ENCODE peak calls at places on chromosomes 3 and 15, in four cellular contexts. W is cardiac muscle cell, T is SK-N-SH, N is stomach. H is an unnamed sample. For H3K4me1, the result is how much of the 10 kb centered on the place peaks cover.

GRCh38 chr15:70217246-70218160 is 119.8 kb upstream of the TLE3 start:
- DNase-seq in W (no peak), N (no peak), T (peak), H (no peak)

GRCh38 chr3:139358857-139359562 is 15.2 kb downstream of the MRPS22 start:
- DNase-seq in N (no peak), W (no peak), T (no peak), H (no peak)

GRCh38 chr3:166955549-166955948 is 424.5 kb downstream of the ZBBX start:
- DNase-seq in T (no peak), N (no peak), W (no peak), H (no peak)

GRCh38 chr3:57726395-57726794 is 29.7 kb upstream of the SLMAP start:
- DNase-seq in N (no peak), W (no peak), T (no peak), H (no peak)

GRCh38 chr3:192887047-192887446 is 30.6 kb downstream of the MB21D2 start:
- DNase-seq in T (no peak), W (no peak), N (no peak), H (peak)

GRCh38 chr3:144912968-144913367 is 941.3 kb downstream of the DIPK2A start:
- DNase-seq in T (no peak), N (no peak), W (no peak), H (no peak)

GRCh38 chr3:176352716-176353334 is 844.5 kb downstream of the TBL1XR1 start:
- DNase-seq in T (no peak), W (no peak), N (no peak), H (no peak)

GRCh38 chr3:189537135-189537534 is 94.1 kb upstream of the TP63 start:
- DNase-seq in N (no peak), W (no peak), T (no peak), H (no peak)

GRCh38 chr15:87604857-87605446 is 651.6 kb downstream of the NTRK3 start:
- DNase-seq in W (peak), N (no peak), T (peak), H (no peak)

GRCh38 chr3:170419301-170420087 is 826 bp downstream of the CLDN11 start:
- DNase-seq in W (peak), T (peak), N (no peak), H (no peak)

GRCh38 chr3:148707596-148708386 is 10.1 kb downstream of the AGTR1 start:
- DNase-seq in W (no peak), T (no peak), N (no peak), H (no peak)

GRCh38 chr15:79025201-79025600 is 65.4 kb downstream of the RASGRF1 start:
- DNase-seq in W (peak), T (peak), N (no peak), H (no peak)

GRCh38 chr3:30680789-30681188 is 74.4 kb downstream of the TGFBR2 start:
- DNase-seq in N (no peak), T (peak), W (no peak), H (no peak)

DNA sequence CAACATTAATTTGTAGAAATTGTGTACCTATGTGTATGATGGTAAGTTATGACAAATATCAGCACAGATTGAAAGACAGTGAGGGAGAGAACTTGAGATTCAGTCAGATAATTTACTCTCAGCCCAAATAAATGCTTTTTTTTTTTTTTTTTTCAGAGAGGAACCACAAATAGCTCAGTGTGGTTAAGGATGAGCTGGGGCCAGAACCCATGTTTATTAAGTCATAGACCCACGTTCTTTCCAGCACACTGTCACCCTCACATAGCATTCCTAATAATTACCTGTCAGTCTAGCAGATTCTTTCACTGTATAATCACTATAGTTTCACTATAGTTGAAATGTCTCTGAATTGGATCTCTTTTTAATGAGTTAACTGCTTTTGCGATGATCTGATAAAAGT is 246.1 kb downstream of the ZIC1 start:
- DNase-seq in N (no peak), W (no peak), T (no peak), H (no peak)
- H3K27ac ChIP-seq in N (no peak), W (no peak), T (no peak), H (no peak)

GRCh38 chr3:28081533-28081947 is 159.9 kb upstream of the CMC1 start:
- DNase-seq in T (no peak), W (no peak), N (no peak), H (no peak)
- H3K4me1 ChIP-seq in T (under half), W (under half), N (under half), H (under half)

GRCh38 chr3:53261712-53262111 is 5.9 kb upstream of the TKT start:
- DNase-seq in N (no peak), W (no peak), T (no peak), H (no peak)
- H3K27ac ChIP-seq in N (no peak), W (peak), T (no peak), H (no peak)

GRCh38 chr3:29412117-29412516 is 131.2 kb downstream of the RBMS3 start:
- DNase-seq in N (no peak), T (no peak), W (no peak), H (no peak)

GRCh38 chr3:29410200-29410599 is 129.3 kb downstream of the RBMS3 start:
- DNase-seq in T (no peak), W (no peak), N (no peak), H (no peak)

GRCh38 chr3:29409409-29409808 is 128.5 kb downstream of the RBMS3 start:
- DNase-seq in N (no peak), W (no peak), T (no peak), H (no peak)

GRCh38 chr3:29408676-29409075 is 127.8 kb downstream of the RBMS3 start:
- DNase-seq in W (no peak), T (no peak), N (no peak), H (no peak)

DNA sequence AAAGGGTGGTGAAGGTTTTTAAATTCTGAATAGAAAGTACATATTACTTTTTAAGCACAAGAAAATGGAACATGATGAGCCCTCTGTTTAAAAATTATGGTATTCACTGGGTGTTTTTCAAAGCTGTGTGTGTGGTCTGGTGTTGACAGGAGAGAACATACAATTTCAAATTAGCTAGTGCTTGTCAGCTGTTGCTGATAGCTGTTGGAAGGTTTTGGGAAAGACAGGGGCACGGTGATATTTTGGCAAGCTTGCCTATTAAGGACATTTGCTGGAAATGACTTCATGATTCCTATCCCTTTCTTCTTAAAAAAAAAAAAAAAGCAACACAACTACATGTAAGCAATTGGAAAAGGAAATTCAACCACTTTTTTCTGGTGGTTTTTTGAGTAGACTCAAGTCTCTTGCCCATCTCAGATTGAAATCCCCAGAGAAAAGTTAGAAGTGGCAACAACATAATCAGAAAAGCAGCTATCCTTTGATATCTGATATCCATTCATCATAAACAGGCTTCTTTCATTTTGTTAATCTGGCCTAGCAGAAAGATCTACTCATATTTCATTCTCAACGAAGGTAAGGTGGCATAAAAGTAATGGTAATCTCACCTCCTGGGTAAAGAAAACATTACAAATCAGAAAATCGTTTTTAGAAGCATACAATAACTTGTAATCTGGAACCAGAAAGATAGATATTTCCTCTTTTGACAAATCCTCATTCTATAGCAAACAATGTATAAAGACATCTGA is 130.0 kb downstream of the RBMS3 start:
- DNase-seq in N (no peak), T (no peak), W (no peak), H (no peak)
- H3K4me1 ChIP-seq in N (under half), T (under half), W (under half), H (under half)

DNA sequence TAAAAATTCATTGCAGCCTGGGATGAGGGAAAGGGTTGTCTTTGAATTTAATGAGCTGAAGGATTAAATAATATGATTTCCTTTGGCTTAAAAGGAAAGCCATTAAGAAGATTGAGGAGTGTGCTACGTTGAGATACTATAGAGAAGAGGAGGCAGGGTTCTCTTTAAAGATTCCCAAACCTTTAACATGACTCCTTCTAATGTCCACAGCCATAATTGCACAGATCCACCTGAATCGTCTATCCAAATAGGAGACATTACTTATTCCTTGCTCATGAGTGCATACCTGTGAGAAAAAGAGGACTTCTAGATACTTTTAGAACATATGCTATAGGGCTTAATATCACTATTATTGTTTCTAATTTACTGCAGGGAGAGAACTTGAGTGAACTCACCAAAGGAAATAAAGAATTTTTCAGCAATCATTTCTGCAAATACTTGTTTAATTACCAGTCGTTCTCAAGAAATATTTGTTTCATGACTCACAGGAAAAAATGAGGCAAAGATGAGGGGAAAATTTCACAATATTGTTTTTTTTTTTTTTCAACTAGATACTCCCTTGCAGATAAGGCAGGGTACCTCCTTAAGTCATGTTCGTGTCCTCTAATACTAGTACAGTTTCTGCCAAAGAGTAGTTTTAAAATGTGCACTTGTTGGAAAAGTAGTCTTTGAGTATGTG is 8.9 kb upstream of the SUCNR1 start:
- DNase-seq in W (no peak), T (no peak), N (no peak), H (peak)
- H3K27ac ChIP-seq in W (no peak), T (peak), N (no peak), H (no peak)

H was measured in Panc1.